ENCODE peak calls at places on chromosome 13, in five cellular contexts. N, Z, L, G and A are unnamed samples.

GRCh38 chr13:46622918-46623256 is 69.9 kb downstream of the LRCH1 start:
- DNase-seq in N (peak; percentile 24), Z (peak; percentile 60), L (no peak), G (no peak), A (peak; percentile 85)

GRCh38 chr13:61466280-61466679 is 50.6 kb upstream of the PCDH20 start:
- DNase-seq in N (no peak), Z (no peak), L (peak; percentile 18), G (no peak), A (no peak)

GRCh38 chr13:45398862-45399261 is 19.3 kb downstream of the SLC25A30 start:
- DNase-seq in N (no peak), Z (no peak), L (no peak), G (no peak), A (no peak)

GRCh38 chr13:44312898-44313551 is 60.6 kb upstream of the SERP2 start:
- DNase-seq in N (no peak), Z (peak; percentile 70), L (no peak), G (no peak), A (no peak)

GRCh38 chr13:77506874-77507273 is 28.6 kb upstream of the SCEL start:
- DNase-seq in N (no peak), Z (no peak), L (no peak), G (no peak), A (no peak)

GRCh38 chr13:28357846-28358496 is 137.0 kb downstream of the FLT1 start:
- DNase-seq in N (no peak), Z (no peak), L (no peak), G (no peak), A (no peak)

GRCh38 chr13:106129993-106130392 is 405.5 kb downstream of the EFNB2 start:
- DNase-seq in N (no peak), Z (no peak), L (no peak), G (no peak), A (no peak)

GRCh38 chr13:37981932-37982331 is 112.4 kb upstream of the TRPC4 start:
- DNase-seq in N (no peak), Z (no peak), L (no peak), G (no peak), A (no peak)

GRCh38 chr13:43087960-43088580 is 64.7 kb downstream of the DNAJC15 start:
- DNase-seq in N (no peak), Z (no peak), L (no peak), G (no peak), A (no peak)

GRCh38 chr13:71867101-71867814 is at the start of gene DACH1:
- DNase-seq in N (peak; percentile 45), Z (no peak), L (peak; percentile 86), G (peak; percentile 69), A (peak; percentile 41)

GRCh38 chr13:43522788-43523187 is 264.0 kb downstream of the ENOX1 start:
- DNase-seq in N (no peak), Z (no peak), L (no peak), G (no peak), A (no peak)

GRCh38 chr13:27005556-27005955 is 166.1 kb downstream of the USP12 start:
- DNase-seq in N (no peak), Z (no peak), L (peak; percentile 23), G (no peak), A (no peak)

GRCh38 chr13:30021611-30022010 is 171.2 kb upstream of the UBL3 start:
- DNase-seq in N (no peak), Z (no peak), L (no peak), G (no peak), A (no peak)

GRCh38 chr13:30020726-30021312 is 170.4 kb upstream of the UBL3 start:
- DNase-seq in N (no peak), Z (no peak), L (no peak), G (no peak), A (peak; percentile 47)

GRCh38 chr13:30022256-30022655 is 171.8 kb upstream of the UBL3 start:
- DNase-seq in N (no peak), Z (no peak), L (no peak), G (no peak), A (no peak)

GRCh38 chr13:30017880-30018279 is 167.5 kb upstream of the UBL3 start:
- DNase-seq in N (no peak), Z (no peak), L (peak; percentile 65), G (no peak), A (no peak)

DNA sequence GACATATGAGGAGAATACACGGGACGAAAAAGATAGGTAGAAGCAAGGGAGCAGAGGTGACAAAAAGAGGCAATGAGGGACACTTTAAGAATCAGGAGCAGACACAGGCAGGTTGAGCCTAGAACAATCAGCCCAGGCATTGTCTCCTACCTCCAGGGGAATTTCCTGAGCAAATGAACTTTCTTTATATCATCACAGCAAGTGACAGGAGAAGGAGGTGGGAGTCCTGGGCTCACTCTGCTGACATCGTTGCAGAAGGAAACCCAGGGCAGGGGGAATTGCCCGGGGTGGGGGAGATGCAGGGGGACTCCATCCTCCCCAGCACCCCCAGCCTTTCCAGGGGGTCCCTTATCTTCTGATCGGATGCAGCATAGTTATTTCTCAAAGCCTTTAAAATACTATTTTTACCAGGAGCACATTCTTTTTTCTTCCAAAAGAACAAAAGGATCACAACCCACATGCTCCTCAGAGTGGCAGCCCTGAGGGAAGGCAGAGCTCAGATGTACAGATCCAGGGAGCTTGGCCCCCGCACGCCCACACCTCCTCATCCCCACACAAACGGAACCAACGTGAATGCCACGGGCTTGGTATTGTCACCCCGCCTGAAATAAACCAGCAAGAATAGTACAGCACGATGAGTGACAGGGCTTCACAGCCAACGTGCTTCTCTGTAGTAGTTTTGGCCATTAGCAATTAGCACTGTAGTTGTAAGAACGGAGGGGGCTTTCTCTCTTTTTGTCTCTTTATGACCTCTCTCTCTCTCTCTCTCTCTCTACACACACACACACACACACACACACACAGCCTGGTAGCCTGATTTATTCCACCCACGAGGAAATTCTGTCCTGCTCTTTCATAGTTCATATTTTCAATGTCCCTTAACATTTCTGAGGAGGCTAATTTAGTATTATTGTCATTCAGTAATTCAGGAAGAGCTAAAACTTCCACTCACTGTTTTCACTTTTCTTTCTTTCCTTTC is 169.5 kb upstream of the UBL3 start:
- DNase-seq in N (no peak), Z (no peak), L (peak; percentile 39), G (no peak), A (no peak)
- H3K27ac ChIP-seq in N (no peak overlapping the region), Z (no peak overlapping the region), L (no peak overlapping the region), G (no peak overlapping the region), A (peak overlapping the region; percentile 54)

GRCh38 chr13:54627973-54628372 is 1599.4 kb downstream of the OLFM4 start:
- DNase-seq in N (no peak), Z (no peak), L (no peak), G (no peak), A (no peak)

GRCh38 chr13:54637377-54637776 is 1608.8 kb downstream of the OLFM4 start:
- DNase-seq in N (no peak), Z (no peak), L (peak; percentile 56), G (no peak), A (no peak)

GRCh38 chr13:54636231-54636630 is 1607.6 kb downstream of the OLFM4 start:
- DNase-seq in N (no peak), Z (no peak), L (peak; percentile 16), G (no peak), A (no peak)

GRCh38 chr13:54628383-54628782 is 1599.8 kb downstream of the OLFM4 start:
- DNase-seq in N (no peak), Z (no peak), L (no peak), G (no peak), A (no peak)

GRCh38 chr13:54633461-54633860 is 1604.8 kb downstream of the OLFM4 start:
- DNase-seq in N (no peak), Z (no peak), L (no peak), G (no peak), A (no peak)
- H3K9me3 ChIP-seq in N (peaks cover 11% of the 10 kb centered on the region), Z (peaks cover 1% of the 10 kb centered on the region), L (no peaks in the 10 kb centered on the region), G (no peaks in the 10 kb centered on the region), A (no peaks in the 10 kb centered on the region)

GRCh38 chr13:33514362-33514761 is 228.8 kb upstream of the STARD13 start:
- DNase-seq in N (no peak), Z (no peak), L (peak; percentile 36), G (no peak), A (no peak)
- H3K27ac ChIP-seq in N (no peak overlapping the region), Z (no peak overlapping the region), L (no peak overlapping the region), G (no peak overlapping the region), A (no peak overlapping the region)

GRCh38 chr13:98415326-98416070 is 161.4 kb downstream of the STK24 start:
- DNase-seq in N (no peak), Z (no peak), L (no peak), G (no peak), A (no peak)
- H3K9me3 ChIP-seq in N (no peaks in the 10 kb centered on the region), Z (peaks cover 8% of the 10 kb centered on the region), L (no peaks in the 10 kb centered on the region), G (no peaks in the 10 kb centered on the region), A (no peaks in the 10 kb centered on the region)